ENCODE peak calls at places on chromosome 7, in ten cellular contexts. B, A, Q, O, U, X, F, L, J and K are unnamed samples.

GRCh38 chr7:104469135-104469820 is 140.9 kb downstream of the LHFPL3 start:
- DNase-seq in A (no peak), L (no peak), F (no peak), O (no peak), J (no peak), X (no peak), U (no peak), B (no peak), Q (no peak), K (no peak)

GRCh38 chr7:8063706-8064297 is 95.2 kb downstream of the GLCCI1 start:
- DNase-seq in X (no peak), B (no peak), J (no peak), Q (no peak), F (no peak), A (no peak), U (no peak), O (no peak), L (no peak), K (no peak)

GRCh38 chr7:132613737-132614136 is 37.5 kb upstream of the PLXNA4 start:
- DNase-seq in Q (no peak), A (no peak), J (no peak), L (no peak), X (no peak), U (no peak), B (no peak), F (no peak), O (no peak), K (no peak)

GRCh38 chr7:139426258-139427028 is 57.0 kb downstream of the KLRG2 start:
- DNase-seq in U (no peak), X (no peak), F (no peak), Q (no peak), L (peak; percentile 62), A (no peak), B (no peak), J (no peak), O (no peak), K (no peak)

GRCh38 chr7:46218461-46219202 is 297.6 kb upstream of the IGFBP3 start:
- DNase-seq in F (no peak), J (no peak), X (no peak), A (no peak), L (no peak), Q (no peak), B (no peak), U (no peak), O (no peak), K (no peak)

GRCh38 chr7:143290293-143290692 is 2.1 kb downstream of the CASP2 start:
- DNase-seq in Q (no peak), F (no peak), X (no peak), O (no peak), B (no peak), A (no peak), U (no peak), L (no peak), J (no peak), K (no peak)

GRCh38 chr7:27964840-27965239 is 215.8 kb downstream of the JAZF1 start:
- DNase-seq in B (no peak), Q (no peak), F (no peak), J (no peak), X (no peak), L (no peak), O (no peak), U (no peak), A (no peak), K (no peak)

GRCh38 chr7:47764746-47765145 is 182.8 kb upstream of the TNS3 start:
- DNase-seq in A (no peak), B (no peak), U (no peak), F (no peak), O (no peak), X (no peak), L (no peak), Q (no peak), J (no peak), K (no peak)

GRCh38 chr7:151013728-151014497 is 10.4 kb downstream of the ATG9B start:
- DNase-seq in Q (peak; percentile 84), A (no peak), F (no peak), U (no peak), L (peak; percentile 72), B (peak; percentile 81), J (peak; percentile 36), X (peak; percentile 67), O (no peak), K (peak; percentile 93)

GRCh38 chr7:141495057-141495456 is 56.2 kb upstream of the AGK start:
- DNase-seq in B (no peak), X (no peak), J (no peak), Q (no peak), A (no peak), O (no peak), U (no peak), L (no peak), F (no peak), K (no peak)

GRCh38 chr7:106592282-106593027 is 68.5 kb downstream of the CCDC71L start:
- DNase-seq in U (no peak), B (no peak), F (no peak), X (peak; percentile 39), L (no peak), A (no peak), J (no peak), O (no peak), Q (no peak), K (no peak)

GRCh38 chr7:28037220-28038010 is 143.2 kb downstream of the JAZF1 start:
- DNase-seq in X (no peak), B (no peak), F (no peak), O (peak; percentile 95), U (peak; percentile 70), Q (no peak), L (no peak), J (no peak), A (peak; percentile 97), K (no peak)

GRCh38 chr7:41787951-41788350 is 85.1 kb upstream of the INHBA start:
- DNase-seq in L (no peak), B (no peak), J (no peak), F (no peak), A (no peak), U (no peak), X (no peak), O (no peak), Q (no peak), K (no peak)

GRCh38 chr7:135193615-135194081 is 17.7 kb downstream of the WDR91 start:
- DNase-seq in A (no peak), O (no peak), Q (no peak), B (no peak), X (no peak), U (no peak), J (no peak), L (peak; percentile 63), F (peak; percentile 40), K (no peak)

GRCh38 chr7:12703881-12704280 is 16.4 kb downstream of the ARL4A start:
- DNase-seq in F (no peak), U (no peak), L (no peak), J (no peak), X (no peak), B (no peak), A (no peak), O (no peak), Q (no peak), K (no peak)

GRCh38 chr7:96952974-96953391 is 52.4 kb upstream of the DLX6 start:
- DNase-seq in A (no peak), U (no peak), L (no peak), O (no peak), J (no peak), X (no peak), Q (no peak), B (no peak), F (no peak), K (no peak)

GRCh38 chr7:96953676-96954513 is 51.5 kb upstream of the DLX6 start:
- DNase-seq in O (no peak), U (no peak), X (no peak), B (no peak), L (no peak), J (no peak), A (no peak), Q (no peak), F (no peak), K (no peak)

GRCh38 chr7:96949766-96950165 is 55.6 kb upstream of the DLX6 start:
- DNase-seq in F (no peak), J (peak; percentile 86), X (no peak), Q (no peak), L (peak; percentile 28), B (no peak), O (no peak), A (no peak), U (no peak), K (no peak)
- TF ChIP-seq CTCF in F (no peak), J (no peak), X (no peak), Q (no peak), L (no peak), B (no peak), O (no peak), A (no peak), U (no peak), K (no peak)

GRCh38 chr7:156640949-156641485 is 443 bp downstream of the RNF32 start:
- DNase-seq in J (peak; percentile 30), F (no peak), B (peak; percentile 68), Q (peak; percentile 67), O (no peak), U (peak; percentile 73), L (no peak), X (peak; percentile 52), A (peak; percentile 3), K (no peak)
- TF ChIP-seq POLR2AphosphoS5 in J (no peak), F (no peak), B (no peak), Q (no peak), O (no peak), U (peak; percentile 42), L (no peak), X (no peak), A (no peak), K (no peak)

DNA sequence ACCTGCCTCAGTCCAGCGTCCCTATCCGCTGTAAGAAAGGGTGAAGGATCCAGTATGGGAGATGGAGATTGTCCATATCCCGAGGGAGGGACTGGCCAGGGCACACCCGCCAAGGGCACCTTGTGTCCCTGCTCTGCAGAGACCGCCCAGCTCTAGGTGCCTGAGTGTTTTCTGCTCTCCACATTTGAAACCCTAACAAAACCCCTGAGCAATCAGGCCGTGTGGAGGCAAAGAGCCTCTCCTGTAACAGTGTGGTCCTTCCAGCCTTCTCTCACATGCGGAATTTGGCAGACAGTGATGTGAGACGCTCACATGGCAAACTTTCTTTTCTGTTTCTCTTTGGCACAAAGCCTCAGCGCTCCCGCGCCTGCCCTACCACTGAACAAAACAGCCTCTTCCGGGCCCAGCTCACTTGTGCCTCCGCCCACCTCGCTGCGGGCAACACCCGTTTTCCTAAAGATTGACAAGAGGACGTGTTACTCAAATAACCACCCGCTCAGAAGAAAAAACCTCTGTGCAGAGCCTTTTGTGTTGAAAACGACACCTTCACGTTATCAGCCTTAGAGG is 514.8 kb downstream of the DNAJB6 start:
- DNase-seq in J (peak; percentile 63), A (peak; percentile 8), U (no peak), O (no peak), F (no peak), X (peak; percentile 82), Q (peak; percentile 76), B (peak; percentile 49), L (peak; percentile 20), K (peak; percentile 72)
- TF ChIP-seq POLR2A in J (no peak), A (no peak), U (no peak), O (no peak), F (no peak), X (no peak), Q (no peak), B (no peak), L (no peak), K (no peak)

DNA sequence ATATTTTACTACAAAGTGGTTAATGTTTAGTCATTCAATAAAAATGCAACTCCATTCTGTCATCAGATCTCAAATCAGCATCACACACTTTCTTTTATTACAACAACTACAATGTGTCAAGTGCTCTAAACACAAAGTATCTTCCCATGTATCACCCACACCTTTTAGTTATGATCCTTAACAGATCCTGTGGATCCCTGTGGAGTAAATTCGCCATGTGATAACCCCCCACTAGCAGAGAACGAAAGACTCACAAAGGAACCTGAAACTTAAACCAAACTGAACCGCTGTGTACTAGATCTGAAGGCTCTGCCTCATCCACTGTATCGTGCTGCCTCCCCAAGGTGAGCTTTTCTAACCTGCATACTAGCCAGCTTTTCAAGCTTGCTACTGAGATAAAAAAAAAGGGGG is 1.8 kb downstream of the DPY19L1 start:
- DNase-seq in X (no peak), A (peak; percentile 45), U (peak; percentile 44), F (no peak), J (peak; percentile 11), L (no peak), O (peak; percentile 51), Q (no peak), B (peak; percentile 28), K (no peak)
- TF ChIP-seq CTCF in X (no peak), A (peak; percentile 80), U (peak; percentile 10), F (no peak), J (no peak), L (no peak), O (no peak), Q (no peak), B (peak; percentile 2), K (no peak)